ENCODE peak calls at places on chromosomes 12 and 14, in eight cellular contexts. W is tibial nerve, K is stomach, E is body of pancreas, I is A549, S is IMR-90, J is HCT116, Q is esophagus squamous epithelium. Y is an unnamed sample.

GRCh38 chr12:127121494-127122070 is 1145.4 kb upstream of the TMEM132C start:
- DNase-seq in J (no peak), W (no peak), K (no peak), I (no peak), E (no peak), Q (no peak), S (no peak), Y (no peak)

GRCh38 chr14:22928237-22929103 is 706 bp downstream of the PRMT5 start:
- DNase-seq in I (no peak), E (no peak), J (no peak), S (no peak), W (no peak), K (no peak), Q (no peak), Y (no peak)

GRCh38 chr14:99885649-99885958 is 92.4 kb downstream of the EML1 start:
- DNase-seq in Q (no peak), S (no peak), I (no peak), J (no peak), E (no peak), K (no peak), W (no peak), Y (no peak)

GRCh38 chr12:30598889-30599288 is 96.8 kb downstream of the IPO8 start:
- DNase-seq in W (no peak), E (no peak), I (no peak), K (no peak), Q (no peak), J (no peak), S (no peak), Y (no peak)

GRCh38 chr12:1846421-1847405 is 26.3 kb downstream of the LRTM2 start:
- DNase-seq in K (no peak), S (no peak), E (no peak), I (no peak), W (peak; percentile 3), J (no peak), Q (no peak), Y (no peak)

GRCh38 chr12:16849473-16849872 is 243.5 kb upstream of the LMO3 start:
- DNase-seq in K (no peak), W (no peak), Q (no peak), I (no peak), S (no peak), J (no peak), E (no peak), Y (no peak)

GRCh38 chr14:93369393-93370266 is 22.6 kb downstream of the COX8C start:
- DNase-seq in Q (no peak), I (no peak), K (no peak), E (no peak), S (no peak), J (no peak), W (no peak), Y (peak; percentile 18)

GRCh38 chr12:65742481-65742971 is 81.8 kb upstream of the HMGA2 start:
- DNase-seq in J (no peak), I (no peak), K (no peak), W (no peak), Q (no peak), E (no peak), S (peak; percentile 44), Y (no peak)

GRCh38 chr14:79836577-79836976 is 374.7 kb downstream of the DIO2 start:
- DNase-seq in W (no peak), J (no peak), S (peak; percentile 66), K (no peak), I (no peak), Q (no peak), E (no peak), Y (no peak)

GRCh38 chr14:105258846-105259245 is 10.5 kb downstream of the BTBD6 start:
- DNase-seq in J (no peak), S (peak; percentile 54), E (peak; percentile 78), I (peak; percentile 74), K (peak; percentile 65), Q (no peak), W (no peak), Y (no peak)

GRCh38 chr12:94575645-94576393 is 74.5 kb downstream of the TMCC3 start:
- DNase-seq in J (no peak), Q (no peak), E (no peak), S (no peak), I (no peak), W (no peak), K (no peak), Y (peak; percentile 71)

GRCh38 chr12:108886873-108887629 is 7.2 kb downstream of the DAO start:
- DNase-seq in W (no peak), K (no peak), J (no peak), Q (no peak), E (no peak), S (no peak), I (no peak), Y (no peak)

GRCh38 chr12:108876550-108876949 is 3.3 kb upstream of the DAO start:
- DNase-seq in E (no peak), K (no peak), W (no peak), S (no peak), Q (no peak), J (no peak), I (no peak), Y (no peak)

GRCh38 chr12:108879615-108880254 is at the start of gene DAO:
- DNase-seq in Q (no peak), W (no peak), J (no peak), E (no peak), S (no peak), I (no peak), K (no peak), Y (no peak)

GRCh38 chr12:108884116-108885012 is 4.5 kb downstream of the DAO start:
- DNase-seq in S (no peak), J (peak; percentile 39), Q (no peak), W (no peak), K (peak; percentile 65), E (peak; percentile 58), I (peak; percentile 43), Y (peak; percentile 24)

DNA sequence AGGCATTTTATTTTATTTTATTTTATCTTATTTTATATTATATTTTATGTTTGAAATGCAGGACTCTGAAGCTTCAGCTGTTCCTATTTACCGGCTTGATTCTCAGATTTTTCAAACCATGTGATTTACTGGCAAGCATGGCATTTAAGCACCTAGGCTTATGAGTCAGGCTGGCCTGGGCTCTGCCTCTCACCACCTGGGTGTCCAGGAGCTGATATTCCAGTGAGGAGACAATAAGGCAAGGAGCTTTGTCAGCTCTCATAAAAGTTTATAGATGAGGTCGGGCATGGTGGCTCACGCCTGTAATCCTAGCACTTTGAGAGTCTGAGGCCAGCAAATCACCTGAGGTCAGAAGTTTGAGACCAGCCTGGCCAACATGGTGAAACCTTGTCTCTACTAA is 2.1 kb downstream of the DAO start:
- DNase-seq in K (no peak), Q (no peak), S (no peak), E (no peak), W (no peak), J (no peak), I (no peak), Y (no peak)
- H3K27ac ChIP-seq in K (no peak overlapping the region), Q (no peak overlapping the region), S (no peak overlapping the region), E (no peak overlapping the region), W (no peak overlapping the region), J (no peak overlapping the region), I (no peak overlapping the region), Y (no peak overlapping the region)

GRCh38 chr14:21258194-21258888 is 10.9 kb downstream of the HNRNPC start:
- DNase-seq in Q (no peak), I (no peak), J (no peak), E (no peak), W (no peak), S (no peak), K (no peak), Y (no peak)

GRCh38 chr14:21258889-21259787 is 10.1 kb downstream of the HNRNPC start:
- DNase-seq in J (no peak), I (no peak), E (no peak), Q (no peak), S (no peak), W (no peak), K (no peak), Y (no peak)

GRCh38 chr14:21255385-21256101 is 13.7 kb downstream of the HNRNPC start:
- DNase-seq in Q (no peak), E (no peak), S (peak; percentile 37), W (no peak), J (no peak), I (no peak), K (no peak), Y (no peak)

GRCh38 chr14:21257395-21258193 is 11.6 kb downstream of the HNRNPC start:
- DNase-seq in I (no peak), S (no peak), Q (no peak), J (no peak), E (no peak), K (no peak), W (no peak), Y (no peak)

GRCh38 chr14:21256539-21257394 is 12.5 kb downstream of the HNRNPC start:
- DNase-seq in S (no peak), I (no peak), E (no peak), W (no peak), J (no peak), K (no peak), Q (no peak), Y (no peak)
- TF ChIP-seq POLR2A in S (peak; percentile 17), I (no peak), E (no peak), W (no peak), J (no peak), K (no peak), Q (no peak), Y (no peak)

GRCh38 chr12:64674367-64674922 is 64.2 kb downstream of the RASSF3 start:
- DNase-seq in E (no peak), Q (no peak), S (no peak), I (no peak), W (no peak), K (no peak), J (no peak), Y (no peak)
- H3K4me1 ChIP-seq in E (peaks cover 76% of the 10 kb centered on the region), Q (peaks cover 55% of the 10 kb centered on the region), S (peaks cover 25% of the 10 kb centered on the region), I (peaks cover 98% of the 10 kb centered on the region), W (peaks cover 35% of the 10 kb centered on the region), K (peaks cover 100% of the 10 kb centered on the region), J (peaks cover 93% of the 10 kb centered on the region), Y (peaks cover 5% of the 10 kb centered on the region)

GRCh38 chr12:89742337-89743022 is 33.8 kb upstream of the ATP2B1 start:
- DNase-seq in I (no peak), J (no peak), E (no peak), W (no peak), K (no peak), S (no peak), Q (no peak), Y (no peak)
- H3K27ac ChIP-seq in I (no peak overlapping the region), J (no peak overlapping the region), E (no peak overlapping the region), W (no peak overlapping the region), K (no peak overlapping the region), S (no peak overlapping the region), Q (no peak overlapping the region), Y (no peak overlapping the region)

GRCh38 chr12:114638790-114639435 is 45.1 kb downstream of the TBX3 start:
- DNase-seq in W (no peak), J (no peak), I (no peak), E (no peak), Q (no peak), K (no peak), S (no peak), Y (no peak)
- TF ChIP-seq POLR2A in W (no peak), J (no peak), I (no peak), E (no peak), Q (no peak), K (no peak), S (no peak), Y (no peak)

GRCh38 chr14:61581955-61582615 is 113.2 kb upstream of the HIF1A start:
- DNase-seq in S (no peak), K (no peak), I (no peak), W (no peak), J (no peak), Q (no peak), E (no peak), Y (no peak)
- H3K4me1 ChIP-seq in S (peaks cover 19% of the 10 kb centered on the region), K (peaks cover 25% of the 10 kb centered on the region), I (peaks cover 61% of the 10 kb centered on the region), W (peaks cover 33% of the 10 kb centered on the region), J (peaks cover 12% of the 10 kb centered on the region), Q (peaks cover 20% of the 10 kb centered on the region), E (peaks cover 31% of the 10 kb centered on the region), Y (peaks cover 58% of the 10 kb centered on the region)

Y was measured in thyroid gland.